ENCODE peak calls at places on chromosomes 1 and 21, in nine cellular contexts. E is GM23338, F is GM12878, O is HCT116, X is GM23248, R is K562, W is IMR-90, D is neural progenitor cell, L is H1. C is an unnamed sample.

GRCh38 chr1:246107516-246108277 is 399.4 kb downstream of the SMYD3 start:
- DNase-seq in E (peak; percentile 12), F (no peak), O (no peak), X (peak; percentile 24), R (no peak), W (peak; percentile 49), D (peak; percentile 74), L (no peak), C (no peak)

GRCh38 chr1:15902882-15903281 is 55.4 kb downstream of the SPEN start:
- DNase-seq in E (no peak), F (no peak), O (no peak), X (peak; percentile 89), R (no peak), W (peak; percentile 91), D (no peak), L (no peak), C (peak; percentile 89)

GRCh38 chr1:246271516-246271915 is 235.6 kb downstream of the SMYD3 start:
- DNase-seq in E (no peak), F (no peak), O (no peak), X (peak; percentile 39), R (no peak), W (peak; percentile 53), D (no peak), L (no peak), C (no peak)

GRCh38 chr1:229377429-229377828 is 34.6 kb upstream of the CCSAP start:
- DNase-seq in E (no peak), F (no peak), O (no peak), X (no peak), R (no peak), W (no peak), D (no peak), L (peak; percentile 44), C (no peak)

GRCh38 chr1:31371121-31371520 is 1.8 kb downstream of the FABP3 start:
- DNase-seq in E (no peak), F (no peak), O (no peak), X (no peak), R (no peak), W (no peak), D (no peak), L (no peak), C (no peak)

GRCh38 chr1:83960669-83961277 is 38.2 kb downstream of the TTLL7 start:
- DNase-seq in E (no peak), F (no peak), O (no peak), X (peak; percentile 10), R (no peak), W (no peak), D (no peak), L (no peak), C (no peak)

GRCh38 chr1:78348526-78349284 is 142.1 kb upstream of the PTGFR start:
- DNase-seq in E (no peak), F (no peak), O (no peak), X (no peak), R (no peak), W (peak; percentile 27), D (no peak), L (no peak), C (no peak)

GRCh38 chr1:29708818-29709710 is 472.7 kb downstream of the PTPRU start:
- DNase-seq in E (peak; percentile 11), F (no peak), O (no peak), X (peak; percentile 81), R (no peak), W (peak; percentile 81), D (peak; percentile 10), L (no peak), C (peak; percentile 93)

GRCh38 chr1:119477710-119478109 is 29.3 kb upstream of the HSD3B1 start:
- DNase-seq in E (peak; percentile 19), F (no peak), O (no peak), X (no peak), R (no peak), W (no peak), D (no peak), L (no peak), C (peak; percentile 24)

GRCh38 chr1:109659997-109660755 is 4.3 kb downstream of the GSTM4 start:
- DNase-seq in E (no peak), F (no peak), O (no peak), X (no peak), R (no peak), W (peak; percentile 43), D (no peak), L (no peak), C (no peak)

GRCh38 chr1:10635385-10635896 is 160.7 kb downstream of the PEX14 start:
- DNase-seq in E (no peak), F (no peak), O (no peak), X (peak; percentile 86), R (no peak), W (peak; percentile 24), D (no peak), L (no peak), C (peak; percentile 79)

GRCh38 chr21:36323032-36323431 is 3.0 kb downstream of the MORC3 start:
- DNase-seq in E (no peak), F (no peak), O (no peak), X (peak; percentile 53), R (peak; percentile 61), W (peak; percentile 20), D (no peak), L (no peak), C (peak; percentile 36)

GRCh38 chr1:26700711-26701110 is 4.9 kb downstream of the ARID1A start:
- DNase-seq in E (no peak), F (no peak), O (no peak), X (peak; percentile 46), R (no peak), W (peak; percentile 60), D (no peak), L (no peak), C (no peak)

GRCh38 chr1:208577381-208577905 is 333.3 kb upstream of the PLXNA2 start:
- DNase-seq in E (no peak), F (no peak), O (no peak), X (no peak), R (no peak), W (no peak), D (no peak), L (no peak), C (no peak)

GRCh38 chr1:119783354-119784126 is 14.8 kb upstream of the HMGCS2 start:
- DNase-seq in E (no peak), F (no peak), O (no peak), X (peak; percentile 11), R (peak; percentile 5), W (peak; percentile 61), D (no peak), L (peak; percentile 29), C (peak; percentile 4)

DNA sequence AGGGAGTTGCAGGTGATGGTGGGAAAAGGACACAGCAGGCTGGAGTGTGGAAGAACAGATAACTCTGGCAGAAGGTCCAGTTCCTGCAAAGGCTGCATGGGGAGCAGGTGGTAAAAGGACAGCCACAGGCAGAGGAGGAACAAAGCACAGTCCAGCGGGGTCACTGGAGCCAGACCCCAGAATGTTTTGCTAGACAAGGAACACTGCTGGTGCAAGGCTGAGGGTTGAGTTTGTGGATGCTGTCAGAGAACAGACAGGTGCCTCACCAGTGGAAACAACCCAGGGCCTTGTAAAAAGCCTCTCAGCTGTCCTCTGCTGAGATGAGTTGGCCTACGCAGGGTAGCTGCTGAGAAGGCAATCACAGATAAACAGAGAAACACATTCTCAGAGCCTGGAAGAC is 101.7 kb downstream of the SSBP3 start:
- DNase-seq in E (no peak), F (no peak), O (no peak), X (no peak), R (no peak), W (no peak), D (no peak), L (no peak), C (no peak)
- H4K20me1 ChIP-seq in E (peaks cover 35% of the 10 kb centered on the region), F (no peaks in the 10 kb centered on the region), O (no peaks in the 10 kb centered on the region), X (no peaks in the 10 kb centered on the region), R (peaks cover 70% of the 10 kb centered on the region), W (peaks cover 46% of the 10 kb centered on the region), D (peaks cover 100% of the 10 kb centered on the region), L (peaks cover 37% of the 10 kb centered on the region), C (no peaks in the 10 kb centered on the region)

GRCh38 chr1:244305776-244306341 is 145.8 kb downstream of the ADSS2 start:
- DNase-seq in E (no peak), F (no peak), O (no peak), X (no peak), R (peak; percentile 64), W (no peak), D (no peak), L (no peak), C (no peak)
- H2AFZ ChIP-seq in E (no peak overlapping the region), F (no peak overlapping the region), O (no peak overlapping the region), X (no peak overlapping the region), R (peak overlapping the region; percentile 85), W (no peak overlapping the region), D (no peak overlapping the region), L (no peak overlapping the region), C (no peak overlapping the region)

GRCh38 chr1:23019851-23020625 is 770 bp downstream of the KDM1A start:
- DNase-seq in E (peak; percentile 60), F (no peak), O (no peak), X (peak; percentile 62), R (peak; percentile 72), W (peak; percentile 40), D (peak; percentile 74), L (no peak), C (peak; percentile 45)
- H3K4me2 ChIP-seq in E (peak overlapping the region; percentile 90), F (peak overlapping the region; percentile 94), O (peak overlapping the region; percentile 83), X (peak overlapping the region; percentile 98), R (peak overlapping the region; percentile 96), W (peak overlapping the region; percentile 98), D (peak overlapping the region; percentile 87), L (peak overlapping the region; percentile 89), C (peak overlapping the region; percentile 98)

DNA sequence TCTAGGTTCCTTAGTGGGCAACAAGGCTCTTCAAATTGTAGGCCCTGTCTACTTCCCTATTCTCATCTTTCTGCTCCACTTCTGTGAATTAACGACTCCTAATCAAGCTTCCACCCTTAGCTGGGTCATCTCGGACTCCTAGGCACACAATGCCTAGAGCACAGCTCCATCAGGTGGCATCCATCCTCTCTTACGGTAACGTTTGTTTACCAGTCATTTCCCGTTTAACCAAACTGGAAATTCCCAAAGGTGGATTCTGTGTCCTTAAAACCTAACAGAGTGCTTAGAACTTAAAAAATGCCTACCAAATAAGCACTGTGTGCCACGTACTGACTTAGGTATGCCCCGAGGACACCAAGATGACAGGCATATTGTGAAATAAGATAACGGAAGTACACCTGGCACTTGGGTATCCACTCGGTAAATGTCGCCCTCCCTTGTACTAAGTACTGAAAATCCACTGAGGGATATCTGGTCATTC is 1.5 kb downstream of the PARP1 start:
- DNase-seq in E (no peak), F (no peak), O (no peak), X (peak; percentile 43), R (peak; percentile 41), W (peak; percentile 41), D (peak; percentile 6), L (no peak), C (peak; percentile 97)
- H4K20me1 ChIP-seq in E (peaks cover 9% of the 10 kb centered on the region), F (no peaks in the 10 kb centered on the region), O (peaks cover 3% of the 10 kb centered on the region), X (no peaks in the 10 kb centered on the region), R (peaks cover 26% of the 10 kb centered on the region), W (peaks cover 33% of the 10 kb centered on the region), D (peaks cover 60% of the 10 kb centered on the region), L (peaks cover 17% of the 10 kb centered on the region), C (peaks cover 50% of the 10 kb centered on the region)

DNA sequence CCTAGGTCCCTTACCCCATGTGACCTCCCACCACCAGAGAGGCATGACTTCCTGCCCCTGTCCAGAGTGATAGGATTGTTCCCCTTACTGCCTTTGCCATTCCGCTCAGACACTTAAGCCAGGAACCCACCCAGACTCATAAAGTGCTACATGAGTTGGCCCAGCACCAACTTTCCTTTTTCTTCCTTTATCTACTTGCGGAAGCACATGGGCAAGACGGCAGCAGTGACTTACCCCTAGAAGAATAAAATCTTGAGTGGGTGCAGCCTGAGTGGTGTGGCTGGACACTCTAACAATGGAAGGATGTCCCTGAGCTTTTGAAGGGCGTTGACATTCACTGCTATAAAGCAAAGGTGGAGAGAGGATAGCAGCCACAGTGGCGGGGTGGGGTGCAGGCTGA is 100.1 kb downstream of the MAB21L3 start:
- DNase-seq in E (no peak), F (no peak), O (no peak), X (no peak), R (no peak), W (no peak), D (no peak), L (no peak), C (no peak)
- H2AFZ ChIP-seq in E (no peak overlapping the region), F (no peak overlapping the region), O (no peak overlapping the region), X (no peak overlapping the region), R (no peak overlapping the region), W (no peak overlapping the region), D (no peak overlapping the region), L (no peak overlapping the region), C (no peak overlapping the region)

C was measured in PC-3.